ENCODE peak calls at places on chromosomes 16 and 17, in five cellular contexts. S is frontal cortex; G is NCI-H774; R is RWPE1; Z is activated T-helper 1 cell treated with anti-CD3 and anti-CD28 coated beads, Interleukin-2, amount 50 U/mL, for 16 hours. Q is an unnamed sample.

GRCh38 chr16:77191259-77191969 is 424 bp downstream of the MON1B start:
- DNase-seq in R (peak), G (no peak), Z (no peak), S (no peak), Q (no peak)

GRCh38 chr16:88315543-88316105 is 67.1 kb upstream of the ZNF469 start:
- DNase-seq in S (no peak), G (no peak), R (peak), Z (no peak), Q (no peak)

GRCh38 chr16:1510272-1510671 is 17.1 kb downstream of the TELO2 start:
- DNase-seq in R (no peak), Z (no peak), S (no peak), G (no peak), Q (no peak)

GRCh38 chr16:66695935-66696668 is 441 bp downstream of the CMTM4 start:
- DNase-seq in Z (no peak), R (peak), S (no peak), G (no peak), Q (no peak)

GRCh38 chr17:21425736-21426135 is 49.6 kb downstream of the KCNJ12 start:
- DNase-seq in S (no peak), Z (no peak), R (no peak), G (no peak), Q (no peak)

GRCh38 chr17:72591500-72592241 is 470.9 kb downstream of the SOX9 start:
- DNase-seq in Z (no peak), G (peak), S (no peak), R (no peak), Q (no peak)

GRCh38 chr17:42531455-42532354 is 4.3 kb upstream of the NAGLU start:
- DNase-seq in Z (peak), R (no peak), G (peak), S (no peak), Q (no peak)

GRCh38 chr17:80124351-80124981 is 22.5 kb downstream of the EIF4A3 start:
- DNase-seq in R (no peak), S (peak), Z (no peak), G (no peak), Q (no peak)

GRCh38 chr17:15309793-15310192 is 31.6 kb downstream of the TEKT3 start:
- DNase-seq in Z (no peak), G (no peak), R (no peak), S (no peak), Q (no peak)

GRCh38 chr17:9976283-9977009 is 71.4 kb upstream of the RCVRN start:
- DNase-seq in Z (no peak), R (no peak), G (no peak), S (no peak), Q (no peak)

GRCh38 chr17:63289931-63290330 is 156.2 kb downstream of the CYB561 start:
- DNase-seq in Z (no peak), R (no peak), G (no peak), S (no peak), Q (no peak)

GRCh38 chr16:48409839-48410610 is 24.8 kb upstream of the SIAH1 start:
- DNase-seq in G (no peak), R (peak), Z (no peak), S (no peak), Q (no peak)

GRCh38 chr17:82331345-82331939 is 2.1 kb downstream of the SECTM1 start:
- DNase-seq in G (no peak), R (no peak), Z (no peak), S (no peak), Q (no peak)

GRCh38 chr17:8151641-8152111 is 528 bp downstream of the PER1 start:
- DNase-seq in G (no peak), S (no peak), R (no peak), Z (no peak), Q (no peak)

GRCh38 chr16:16139806-16140205 is 83.5 kb downstream of the ABCC6 start:
- DNase-seq in Z (no peak), R (no peak), G (no peak), S (no peak), Q (no peak)

GRCh38 chr17:33273271-33273670 is 19.8 kb downstream of the ASIC2 start:
- DNase-seq in R (no peak), Z (no peak), S (no peak), G (no peak), Q (no peak)

GRCh38 chr16:75701361-75701760 is at the start of gene DUXB:
- DNase-seq in R (no peak), S (no peak), G (no peak), Z (no peak), Q (no peak)

GRCh38 chr16:26905336-26905735 is 161.4 kb upstream of the C16orf82 start:
- DNase-seq in Z (no peak), S (no peak), R (no peak), G (no peak), Q (no peak)

GRCh38 chr17:45149037-45149668 is 878 bp downstream of the HEXIM1 start:
- DNase-seq in S (peak), G (peak), R (no peak), Z (peak), Q (no peak)

GRCh38 chr16:56847173-56847948 is 17.6 kb upstream of the SLC12A3 start:
- DNase-seq in R (no peak), G (no peak), Z (no peak), S (no peak), Q (no peak)

GRCh38 chr17:82246365-82247174 is 17.7 kb downstream of the SLC16A3 start:
- DNase-seq in Z (no peak), R (peak), S (peak), G (no peak), Q (peak)

GRCh38 chr17:54956802-54957201 is 11.7 kb downstream of the COX11 start:
- DNase-seq in G (no peak), S (no peak), Z (no peak), R (no peak), Q (no peak)

GRCh38 chr17:74466111-74466784 is at the start of gene CD300A:
- DNase-seq in S (no peak), R (no peak), G (no peak), Z (no peak), Q (no peak)

GRCh38 chr16:81530296-81530721 is 85.7 kb downstream of the CMIP start:
- DNase-seq in G (no peak), Z (no peak), S (no peak), R (peak), Q (no peak)

GRCh38 chr16:30786936-30787612 is at the start of gene ZNF629:
- DNase-seq in G (peak), S (peak), R (peak), Z (no peak), Q (no peak)

GRCh38 chr16:84119368-84119767 is 2.6 kb upstream of the MBTPS1 start:
- DNase-seq in R (peak), G (no peak), S (no peak), Z (no peak), Q (peak)

GRCh38 chr16:88768041-88768876 is 16.8 kb downstream of the PIEZO1 start:
- DNase-seq in R (no peak), G (no peak), S (peak), Z (no peak), Q (no peak)

GRCh38 chr16:69324013-69324531 is 6.3 kb downstream of the PDF start:
- DNase-seq in S (no peak), Z (no peak), R (no peak), G (no peak), Q (no peak)

GRCh38 chr16:23141959-23142740 is 7.1 kb downstream of the USP31 start:
- DNase-seq in R (peak), G (no peak), S (no peak), Z (no peak), Q (no peak)

GRCh38 chr17:80892019-80892855 is 99.4 kb upstream of the CHMP6 start:
- DNase-seq in G (no peak), S (peak), R (peak), Z (peak), Q (peak)

GRCh38 chr17:81994593-81995462 is 17.4 kb downstream of the ASPSCR1 start:
- DNase-seq in S (no peak), G (peak), R (no peak), Z (no peak), Q (no peak)

GRCh38 chr16:81712681-81713080 is 66.4 kb upstream of the PLCG2 start:
- DNase-seq in R (no peak), G (no peak), S (no peak), Z (no peak), Q (no peak)

GRCh38 chr16:35560637-35560984 is 2101.2 kb downstream of the TP53TG3F start:
- DNase-seq in R (no peak), S (no peak), Z (no peak), G (no peak), Q (no peak)

GRCh38 chr16:2942045-2942444 is 22.0 kb upstream of the KREMEN2 start:
- DNase-seq in G (no peak), S (no peak), R (no peak), Z (no peak), Q (no peak)

GRCh38 chr16:68244481-68244902 is 681 bp upstream of the PLA2G15 start:
- DNase-seq in R (no peak), Z (no peak), G (no peak), S (no peak), Q (no peak)

GRCh38 chr16:11994187-11995119 is 17.9 kb downstream of the SNX29 start:
- DNase-seq in S (no peak), R (no peak), Z (no peak), G (no peak), Q (no peak)

GRCh38 chr17:17740627-17741237 is 59.5 kb downstream of the RAI1 start:
- DNase-seq in S (no peak), G (no peak), Z (no peak), R (no peak), Q (no peak)

GRCh38 chr17:49028271-49028670 is 31.1 kb downstream of the IGF2BP1 start:
- DNase-seq in G (no peak), R (no peak), S (no peak), Z (no peak), Q (no peak)

GRCh38 chr16:3099732-3100499 is 822 bp upstream of the ZSCAN10 start:
- DNase-seq in R (peak), S (peak), G (peak), Z (peak), Q (peak)

GRCh38 chr17:42337442-42337841 is 49.1 kb downstream of the STAT5A start:
- DNase-seq in Z (peak), G (no peak), R (no peak), S (no peak), Q (no peak)

Q was measured in keratinocyte.